ENCODE peak calls at places on chromosome 22, in four cellular contexts. One of them, this sample, is unnamed.

GRCh38 chr22:26737262-26737661 is 79.9 kb downstream of the MIAT start:
- DNase-seq in activated B cell treated with CpG ODN at 0.5 μM for 24 hours: no peak
- DNase-seq in foreskin fibroblast: no peak
- DNase-seq in neural crest cell: no peak
- DNase-seq in this sample: no peak

GRCh38 chr22:17120281-17120680 is 879 bp downstream of the TMEM121B start:
- DNase-seq in activated B cell treated with CpG ODN at 0.5 μM for 24 hours: peak
- DNase-seq in foreskin fibroblast: peak
- DNase-seq in neural crest cell: peak
- DNase-seq in this sample: peak

GRCh38 chr22:41410311-41410751 is 28.6 kb downstream of the TEF start:
- DNase-seq in foreskin fibroblast: no peak
- DNase-seq in neural crest cell: no peak
- DNase-seq in activated B cell treated with CpG ODN at 0.5 μM for 24 hours: no peak
- DNase-seq in this sample: no peak

GRCh38 chr22:44453441-44454112 is 44.5 kb downstream of the RTL6 start:
- DNase-seq in activated B cell treated with CpG ODN at 0.5 μM for 24 hours: no peak
- DNase-seq in foreskin fibroblast: no peak
- DNase-seq in neural crest cell: no peak
- DNase-seq in this sample: no peak

GRCh38 chr22:44452531-44453420 is 45.3 kb downstream of the RTL6 start:
- DNase-seq in activated B cell treated with CpG ODN at 0.5 μM for 24 hours: no peak
- DNase-seq in foreskin fibroblast: no peak
- DNase-seq in neural crest cell: no peak
- DNase-seq in this sample: no peak

GRCh38 chr22:28497188-28497587 is 182.5 kb downstream of the TTC28 start:
- DNase-seq in foreskin fibroblast: peak
- DNase-seq in neural crest cell: no peak
- DNase-seq in activated B cell treated with CpG ODN at 0.5 μM for 24 hours: no peak
- DNase-seq in this sample: no peak

GRCh38 chr22:41175546-41175945 is 29.6 kb upstream of the L3MBTL2 start:
- DNase-seq in foreskin fibroblast: no peak
- DNase-seq in activated B cell treated with CpG ODN at 0.5 μM for 24 hours: no peak
- DNase-seq in neural crest cell: no peak
- DNase-seq in this sample: no peak

GRCh38 chr22:23548501-23549197 is 31.4 kb downstream of the IGLL1 start:
- DNase-seq in activated B cell treated with CpG ODN at 0.5 μM for 24 hours: no peak
- DNase-seq in foreskin fibroblast: no peak
- DNase-seq in neural crest cell: no peak
- DNase-seq in this sample: no peak

GRCh38 chr22:33787645-33788456 is 132.4 kb downstream of the LARGE1 start:
- DNase-seq in foreskin fibroblast: no peak
- DNase-seq in neural crest cell: no peak
- DNase-seq in activated B cell treated with CpG ODN at 0.5 μM for 24 hours: no peak
- DNase-seq in this sample: no peak

GRCh38 chr22:23225724-23226496 is 45.6 kb downstream of the BCR start:
- DNase-seq in neural crest cell: no peak
- DNase-seq in foreskin fibroblast: peak
- DNase-seq in activated B cell treated with CpG ODN at 0.5 μM for 24 hours: no peak
- DNase-seq in this sample: peak

GRCh38 chr22:26406118-26406517 is 22.9 kb upstream of the ASPHD2 start:
- DNase-seq in neural crest cell: no peak
- DNase-seq in activated B cell treated with CpG ODN at 0.5 μM for 24 hours: no peak
- DNase-seq in foreskin fibroblast: peak
- DNase-seq in this sample: no peak

GRCh38 chr22:47376901-47377520 is 614.6 kb downstream of the TBC1D22A start:
- DNase-seq in neural crest cell: no peak
- DNase-seq in activated B cell treated with CpG ODN at 0.5 μM for 24 hours: no peak
- DNase-seq in foreskin fibroblast: peak
- DNase-seq in this sample: no peak

GRCh38 chr22:22400964-22401363 is 107.6 kb downstream of the ZNF280B start:
- DNase-seq in activated B cell treated with CpG ODN at 0.5 μM for 24 hours: no peak
- DNase-seq in foreskin fibroblast: no peak
- DNase-seq in neural crest cell: no peak
- DNase-seq in this sample: no peak

GRCh38 chr22:41445171-41446056 is 1.2 kb downstream of the TOB2 start:
- DNase-seq in neural crest cell: no peak
- DNase-seq in foreskin fibroblast: peak
- DNase-seq in activated B cell treated with CpG ODN at 0.5 μM for 24 hours: peak
- DNase-seq in this sample: no peak

DNA sequence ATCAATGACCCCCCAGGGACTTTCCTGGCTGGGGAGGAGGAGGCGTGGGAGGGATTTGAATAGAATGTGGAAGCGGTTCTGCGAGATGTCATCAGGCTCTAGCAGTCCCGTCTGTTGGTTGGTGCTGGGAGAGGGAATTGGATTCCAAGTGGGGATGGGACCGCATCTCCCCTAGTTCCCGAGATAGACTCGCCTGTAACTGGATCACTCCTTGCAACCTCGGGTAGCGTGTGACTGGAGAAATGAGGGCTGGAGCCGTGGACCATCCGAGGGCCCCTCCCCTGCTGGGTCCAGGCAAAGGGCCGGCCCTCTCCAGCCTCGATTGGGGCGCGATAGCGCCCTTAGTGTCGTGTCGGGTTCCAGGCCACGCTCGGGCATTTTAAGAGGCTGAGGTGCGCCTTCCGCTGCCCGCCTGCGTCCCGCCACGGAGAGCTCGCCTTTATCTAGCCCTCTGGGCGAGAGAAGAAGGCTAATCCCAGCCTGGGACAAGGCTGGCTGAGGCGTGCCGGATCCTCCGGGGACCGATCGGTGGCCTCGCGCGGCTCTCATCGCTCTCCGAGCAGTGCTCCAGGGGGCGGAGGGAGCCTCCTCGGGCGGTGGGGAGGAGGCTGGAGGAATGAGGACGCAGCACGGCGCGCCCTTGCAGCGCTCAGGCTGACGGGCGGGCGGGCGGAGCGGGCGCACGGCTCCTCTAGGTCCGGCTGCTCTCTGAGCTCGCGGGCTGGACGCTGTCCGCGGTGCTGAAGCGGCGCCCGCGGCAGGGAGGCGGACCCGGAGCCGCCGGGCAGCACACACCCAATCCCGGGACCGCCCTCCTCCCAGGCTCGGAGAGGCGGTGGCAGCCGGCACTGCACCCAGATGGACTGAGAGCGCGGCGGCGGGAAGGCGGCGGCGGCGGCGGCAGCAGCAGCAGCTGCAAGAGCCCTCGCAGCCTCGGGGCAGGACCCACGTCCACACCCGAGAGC is 107.8 kb downstream of the OSBP2 start:
- DNase-seq in activated B cell treated with CpG ODN at 0.5 μM for 24 hours: peak
- DNase-seq in neural crest cell: peak
- DNase-seq in foreskin fibroblast: peak
- DNase-seq in this sample: peak
- TF ChIP-seq CTCF in activated B cell treated with CpG ODN at 0.5 μM for 24 hours: no peak
- TF ChIP-seq CTCF in neural crest cell: peak
- TF ChIP-seq CTCF in foreskin fibroblast: peak
- TF ChIP-seq CTCF in this sample: no peak

GRCh38 chr22:45864959-45865496 is 111.9 kb downstream of the WNT7B start:
- DNase-seq in neural crest cell: no peak
- DNase-seq in activated B cell treated with CpG ODN at 0.5 μM for 24 hours: no peak
- DNase-seq in foreskin fibroblast: no peak
- DNase-seq in this sample: no peak

GRCh38 chr22:45866398-45867117 is 110.4 kb downstream of the WNT7B start:
- DNase-seq in activated B cell treated with CpG ODN at 0.5 μM for 24 hours: no peak
- DNase-seq in foreskin fibroblast: peak
- DNase-seq in neural crest cell: no peak
- DNase-seq in this sample: no peak

GRCh38 chr22:45867118-45867905 is 109.7 kb downstream of the WNT7B start:
- DNase-seq in foreskin fibroblast: peak
- DNase-seq in activated B cell treated with CpG ODN at 0.5 μM for 24 hours: no peak
- DNase-seq in neural crest cell: peak
- DNase-seq in this sample: no peak

GRCh38 chr22:45863981-45864751 is 112.8 kb downstream of the WNT7B start:
- DNase-seq in neural crest cell: peak
- DNase-seq in activated B cell treated with CpG ODN at 0.5 μM for 24 hours: peak
- DNase-seq in foreskin fibroblast: peak
- DNase-seq in this sample: peak

DNA sequence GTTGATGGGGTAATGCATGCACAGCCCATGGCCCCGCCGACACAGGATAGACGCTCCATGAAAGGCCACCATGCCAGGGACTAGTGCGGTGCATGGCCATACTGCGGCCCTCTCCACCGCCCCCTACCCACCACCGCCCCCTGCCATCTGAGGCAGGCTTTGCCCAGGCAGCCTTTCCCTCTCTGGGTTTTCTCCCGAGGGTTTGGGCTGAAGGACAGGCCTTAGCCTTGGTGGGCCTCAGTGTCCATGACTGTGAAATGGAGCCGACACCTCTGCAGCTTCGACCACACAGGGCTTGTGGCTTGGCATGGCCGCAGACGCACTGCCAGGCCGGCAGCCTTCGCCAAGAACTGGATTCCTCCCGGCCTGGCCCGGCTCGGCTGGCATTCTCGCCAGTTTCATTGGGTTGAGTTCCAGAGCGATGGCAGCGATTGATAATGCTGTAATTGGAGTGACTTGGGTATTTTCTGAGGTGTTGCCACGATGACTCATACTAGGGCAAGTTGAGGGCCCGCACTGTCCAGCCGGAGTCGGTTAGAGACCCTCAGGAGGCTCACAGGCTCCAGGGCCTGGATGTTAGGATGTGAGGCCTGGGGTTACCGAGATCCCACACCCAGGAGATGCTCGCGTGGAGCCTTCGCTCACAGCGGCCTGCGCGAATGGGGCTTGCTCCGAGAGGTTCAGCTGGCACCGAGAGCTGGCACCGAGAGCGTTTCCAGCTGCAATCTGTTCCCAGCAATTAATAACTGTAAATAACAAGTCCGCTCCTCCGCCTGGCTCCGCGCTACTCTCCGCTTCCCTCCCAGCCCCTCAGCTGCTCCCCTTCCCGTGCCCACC is 111.2 kb downstream of the WNT7B start:
- DNase-seq in foreskin fibroblast: no peak
- DNase-seq in activated B cell treated with CpG ODN at 0.5 μM for 24 hours: no peak
- DNase-seq in neural crest cell: no peak
- DNase-seq in this sample: no peak
- TF ChIP-seq CTCF in foreskin fibroblast: no peak
- TF ChIP-seq CTCF in activated B cell treated with CpG ODN at 0.5 μM for 24 hours: no peak
- TF ChIP-seq CTCF in neural crest cell: no peak
- TF ChIP-seq CTCF in this sample: no peak

GRCh38 chr22:39381009-39381755 is 18.4 kb upstream of the TAB1 start:
- DNase-seq in activated B cell treated with CpG ODN at 0.5 μM for 24 hours: no peak
- DNase-seq in neural crest cell: no peak
- DNase-seq in foreskin fibroblast: peak
- DNase-seq in this sample: no peak

GRCh38 chr22:39383841-39384625 is 15.5 kb upstream of the TAB1 start:
- DNase-seq in foreskin fibroblast: peak
- DNase-seq in activated B cell treated with CpG ODN at 0.5 μM for 24 hours: no peak
- DNase-seq in neural crest cell: no peak
- DNase-seq in this sample: no peak

GRCh38 chr22:39382410-39382809 is 17.2 kb upstream of the TAB1 start:
- DNase-seq in activated B cell treated with CpG ODN at 0.5 μM for 24 hours: no peak
- DNase-seq in neural crest cell: no peak
- DNase-seq in foreskin fibroblast: no peak
- DNase-seq in this sample: no peak

GRCh38 chr22:39380331-39380730 is 19.2 kb upstream of the TAB1 start:
- DNase-seq in neural crest cell: no peak
- DNase-seq in activated B cell treated with CpG ODN at 0.5 μM for 24 hours: no peak
- DNase-seq in foreskin fibroblast: no peak
- DNase-seq in this sample: no peak

GRCh38 chr22:39381930-39382329 is 17.6 kb upstream of the TAB1 start:
- DNase-seq in activated B cell treated with CpG ODN at 0.5 μM for 24 hours: no peak
- DNase-seq in foreskin fibroblast: no peak
- DNase-seq in neural crest cell: no peak
- DNase-seq in this sample: no peak
- TF ChIP-seq CTCF in activated B cell treated with CpG ODN at 0.5 μM for 24 hours: no peak
- TF ChIP-seq CTCF in foreskin fibroblast: no peak
- TF ChIP-seq CTCF in neural crest cell: no peak
- TF ChIP-seq CTCF in this sample: no peak

GRCh38 chr22:38203090-38203810 is 1.5 kb downstream of the MAFF start:
- DNase-seq in foreskin fibroblast: peak
- DNase-seq in neural crest cell: no peak
- DNase-seq in activated B cell treated with CpG ODN at 0.5 μM for 24 hours: peak
- DNase-seq in this sample: no peak

GRCh38 chr22:38203855-38204497 is 2.2 kb downstream of the MAFF start:
- DNase-seq in foreskin fibroblast: peak
- DNase-seq in neural crest cell: no peak
- DNase-seq in activated B cell treated with CpG ODN at 0.5 μM for 24 hours: no peak
- DNase-seq in this sample: no peak

GRCh38 chr22:38201718-38202436 is at the start of gene MAFF:
- DNase-seq in neural crest cell: peak
- DNase-seq in activated B cell treated with CpG ODN at 0.5 μM for 24 hours: peak
- DNase-seq in foreskin fibroblast: peak
- DNase-seq in this sample: peak

GRCh38 chr22:38201371-38201717 is 450 bp upstream of the MAFF start:
- DNase-seq in foreskin fibroblast: no peak
- DNase-seq in neural crest cell: no peak
- DNase-seq in activated B cell treated with CpG ODN at 0.5 μM for 24 hours: no peak
- DNase-seq in this sample: no peak

DNA sequence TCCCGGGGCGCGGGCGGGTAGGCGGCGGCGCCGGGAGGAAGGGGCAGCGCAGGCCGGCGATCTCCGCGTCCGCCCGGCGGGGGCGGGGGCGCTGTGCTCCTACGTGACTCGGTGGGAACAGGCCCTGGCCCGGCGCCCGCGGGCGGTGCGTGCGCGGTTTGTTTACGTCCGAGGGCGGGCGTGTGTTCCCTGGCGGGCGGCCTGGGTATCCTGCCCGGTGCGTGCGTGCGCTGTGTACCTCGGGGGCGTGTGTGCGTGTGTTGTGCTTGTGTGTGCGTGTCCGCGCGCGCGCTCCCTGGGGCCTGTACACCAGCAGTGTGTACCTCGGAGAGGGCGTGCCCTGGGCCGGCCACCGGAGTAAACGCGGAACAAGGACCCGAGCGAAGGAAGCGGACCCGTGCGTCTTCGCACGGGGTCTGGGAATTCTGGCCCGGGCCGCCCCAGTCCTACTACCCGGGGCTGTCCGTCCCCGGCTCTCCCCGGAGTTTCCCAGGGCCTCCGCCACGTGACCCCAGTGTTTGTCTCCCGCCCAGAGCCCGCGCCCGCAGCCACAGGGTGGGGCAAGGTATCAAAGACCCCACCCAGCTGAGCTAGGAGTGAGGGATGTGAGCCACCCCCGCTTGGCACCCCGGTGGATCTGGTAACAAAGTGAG is 769 bp downstream of the MAFF start:
- DNase-seq in neural crest cell: peak
- DNase-seq in foreskin fibroblast: peak
- DNase-seq in activated B cell treated with CpG ODN at 0.5 μM for 24 hours: peak
- DNase-seq in this sample: peak
- TF ChIP-seq CTCF in neural crest cell: peak
- TF ChIP-seq CTCF in foreskin fibroblast: no peak
- TF ChIP-seq CTCF in activated B cell treated with CpG ODN at 0.5 μM for 24 hours: no peak
- TF ChIP-seq CTCF in this sample: no peak

DNA sequence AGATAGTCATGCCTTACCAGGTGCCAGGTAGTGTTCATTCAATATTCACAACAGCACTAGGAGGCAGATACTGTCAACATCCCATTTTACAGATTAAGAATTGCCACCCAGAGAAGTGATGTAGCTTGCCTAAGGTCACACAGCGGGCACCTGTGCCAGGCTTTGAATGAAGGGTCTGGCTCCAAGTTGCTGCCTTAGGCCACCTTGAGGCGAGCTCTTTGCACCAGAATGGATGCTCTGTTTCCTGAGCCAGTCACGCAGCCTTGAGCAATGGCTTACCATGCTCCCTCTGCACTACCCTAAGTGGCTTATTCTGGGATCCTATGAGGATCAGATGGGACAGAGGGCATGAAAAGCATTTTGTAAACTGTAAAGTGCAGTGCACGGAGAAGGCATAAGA is 25.1 kb upstream of the TIMP3 start:
- DNase-seq in neural crest cell: no peak
- DNase-seq in foreskin fibroblast: no peak
- DNase-seq in activated B cell treated with CpG ODN at 0.5 μM for 24 hours: no peak
- DNase-seq in this sample: no peak
- TF ChIP-seq CTCF in neural crest cell: no peak
- TF ChIP-seq CTCF in foreskin fibroblast: no peak
- TF ChIP-seq CTCF in activated B cell treated with CpG ODN at 0.5 μM for 24 hours: no peak
- TF ChIP-seq CTCF in this sample: no peak